ENCODE peak calls at places on chromosomes 2 and 18, in seven cellular contexts. Y is endothelial cell; J is nephron progenitor cell; R is transverse colon; V is T-helper 1 cell; I is stimulated activated CD4-positive, alpha-beta T cell treated with anti-CD3 and anti-CD28 coated beads, Interleukin-12 subunit alpha, Interleukin-12 subunit beta, amount 100 ng/mL, for 4 hours; H is GM23248. C is an unnamed sample.

GRCh38 chr2:105398522-105399206 is at the start of gene FHL2:
- DNase-seq in V (peak; percentile 62), H (peak; percentile 94), R (peak; percentile 78), Y (peak; percentile 84), J (peak; percentile 82), I (peak; percentile 66), C (peak; percentile 91)

GRCh38 chr2:65366595-65367125 is 65.7 kb downstream of the SPRED2 start:
- DNase-seq in I (no peak), Y (no peak), J (no peak), R (peak; percentile 69), H (peak; percentile 98), V (no peak), C (no peak)

GRCh38 chr18:63444567-63444966 is 22.3 kb upstream of the VPS4B start:
- DNase-seq in I (no peak), H (peak; percentile 96), J (no peak), V (no peak), Y (no peak), R (no peak), C (no peak)

GRCh38 chr2:126736133-126736874 is 80.3 kb downstream of the GYPC start:
- DNase-seq in J (no peak), H (no peak), V (no peak), R (peak; percentile 68), Y (no peak), I (no peak), C (peak; percentile 34)

GRCh38 chr2:212145111-212145510 is 393.5 kb downstream of the ERBB4 start:
- DNase-seq in V (no peak), R (no peak), H (peak; percentile 68), J (no peak), Y (no peak), I (no peak), C (no peak)

GRCh38 chr2:198387677-198388076 is 583.3 kb downstream of the PLCL1 start:
- DNase-seq in V (no peak), R (no peak), H (no peak), Y (no peak), J (no peak), I (no peak), C (no peak)

GRCh38 chr2:162074937-162075688 is 1.1 kb upstream of the DPP4 start:
- DNase-seq in J (no peak), V (no peak), R (no peak), Y (no peak), H (peak; percentile 85), I (no peak), C (no peak)

GRCh38 chr2:178874529-178875240 is 67.5 kb upstream of the TTN start:
- DNase-seq in R (no peak), I (no peak), H (no peak), V (no peak), Y (no peak), J (no peak), C (no peak)

GRCh38 chr2:85468096-85468703 is 49.7 kb downstream of the SH2D6 start:
- DNase-seq in R (no peak), Y (no peak), H (no peak), I (no peak), V (no peak), J (no peak), C (no peak)

GRCh38 chr2:231413456-231413855 is 17.9 kb downstream of the B3GNT7 start:
- DNase-seq in J (no peak), Y (no peak), V (no peak), R (no peak), I (no peak), H (no peak), C (no peak)

GRCh38 chr2:150162241-150162942 is 325.1 kb downstream of the RND3 start:
- DNase-seq in V (no peak), J (no peak), Y (no peak), I (no peak), R (no peak), H (no peak), C (no peak)

GRCh38 chr2:16973586-16974274 is 308.1 kb upstream of the CYRIA start:
- DNase-seq in I (no peak), H (peak; percentile 39), V (no peak), J (no peak), Y (no peak), R (no peak), C (no peak)

GRCh38 chr2:73293534-73294171 is at the start of gene EGR4:
- DNase-seq in V (peak; percentile 88), I (peak; percentile 83), H (peak; percentile 85), J (peak; percentile 71), Y (peak; percentile 58), R (peak; percentile 55), C (no peak)

GRCh38 chr2:227347117-227347516 is 22.1 kb downstream of the MFF start:
- DNase-seq in V (no peak), J (peak; percentile 22), H (no peak), R (no peak), I (no peak), Y (no peak), C (no peak)

C was measured in osteocyte.